ENCODE peak calls at places on chromosomes 7 and 10, in ten cellular contexts. V is nucleus accumbens; A is cardiac septum; Q is activated CD4-positive, alpha-beta T cell treated with anti-CD3 and anti-CD28 coated beads for 48 hours; Z is GM12891; N is coronary artery; F is KBM-7; X is left ventricle myocardium superior; R is A172; W is GM12865. P is an unnamed sample.
A peak's percentile ranks its signal among the peaks of the same experiment; 100 is the strongest.

GRCh38 chr7:93365341-93365740 is 133.2 kb downstream of the VPS50 start:
- DNase-seq in V (no peak), A (no peak), Q (no peak), Z (no peak), N (no peak), F (no peak), X (no peak), R (no peak), W (no peak), P (no peak)

GRCh38 chr7:1669954-1670893 is at the start of gene ELFN1:
- DNase-seq in V (no peak), A (peak; percentile 75), Q (no peak), Z (no peak), N (peak; percentile 38), F (no peak), X (peak; percentile 65), R (no peak), W (no peak), P (no peak)

GRCh38 chr7:46775020-46775419 is 806.9 kb downstream of the TNS3 start:
- DNase-seq in V (no peak), A (no peak), Q (no peak), Z (no peak), N (no peak), F (no peak), X (no peak), R (no peak), W (no peak), P (no peak)

GRCh38 chr7:101870361-101871062 is 53.1 kb downstream of the CUX1 start:
- DNase-seq in V (no peak), A (no peak), Q (no peak), Z (no peak), N (no peak), F (no peak), X (no peak), R (no peak), W (no peak), P (no peak)

GRCh38 chr7:130939285-130940095 is 205.5 kb upstream of the KLF14 start:
- DNase-seq in V (no peak), A (no peak), Q (no peak), Z (no peak), N (no peak), F (no peak), X (no peak), R (peak; percentile 37), W (no peak), P (no peak)

GRCh38 chr7:114922652-114923402 is 933 bp downstream of the MDFIC start:
- DNase-seq in V (no peak), A (peak; percentile 78), Q (peak; percentile 62), Z (peak; percentile 19), N (no peak), F (peak; percentile 84), X (peak; percentile 60), R (peak; percentile 21), W (peak; percentile 80), P (peak; percentile 90)

GRCh38 chr10:23779287-23779686 is 340.4 kb downstream of the OTUD1 start:
- DNase-seq in V (no peak), A (no peak), Q (no peak), Z (no peak), N (no peak), F (no peak), X (no peak), R (no peak), W (no peak), P (no peak)

GRCh38 chr7:155210386-155210785 is 87.3 kb upstream of the INSIG1 start:
- DNase-seq in V (no peak), A (no peak), Q (no peak), Z (no peak), N (no peak), F (no peak), X (no peak), R (no peak), W (no peak), P (no peak)

GRCh38 chr7:11613292-11613930 is 218.6 kb downstream of the THSD7A start:
- DNase-seq in V (no peak), A (no peak), Q (no peak), Z (no peak), N (no peak), F (no peak), X (no peak), R (no peak), W (peak; percentile 77), P (no peak)

GRCh38 chr7:108003591-108003935 is 602 bp upstream of the LAMB1 start:
- DNase-seq in V (no peak), A (no peak), Q (no peak), Z (no peak), N (no peak), F (no peak), X (no peak), R (no peak), W (no peak), P (no peak)

GRCh38 chr10:25725917-25726716 is 207.9 kb upstream of the MYO3A start:
- DNase-seq in V (no peak), A (no peak), Q (peak; percentile 21), Z (peak; percentile 20), N (no peak), F (peak; percentile 63), X (no peak), R (peak; percentile 55), W (peak; percentile 55), P (peak; percentile 13)

GRCh38 chr10:878333-878753 is 53.2 kb downstream of the LARP4B start:
- DNase-seq in V (no peak), A (no peak), Q (no peak), Z (no peak), N (no peak), F (no peak), X (no peak), R (no peak), W (no peak), P (no peak)

GRCh38 chr7:45590679-45591057 is 16.5 kb downstream of the ADCY1 start:
- DNase-seq in V (no peak), A (peak; percentile 43), Q (no peak), Z (no peak), N (peak; percentile 41), F (no peak), X (no peak), R (no peak), W (no peak), P (no peak)

GRCh38 chr10:79176949-79177602 is 108.3 kb downstream of the ZMIZ1 start:
- DNase-seq in V (no peak), A (no peak), Q (no peak), Z (no peak), N (no peak), F (peak; percentile 67), X (peak; percentile 65), R (no peak), W (no peak), P (no peak)

GRCh38 chr7:69002416-69002815 is 595.9 kb upstream of the AUTS2 start:
- DNase-seq in V (no peak), A (no peak), Q (no peak), Z (no peak), N (no peak), F (no peak), X (no peak), R (peak; percentile 94), W (no peak), P (no peak)

GRCh38 chr10:28906440-28906839 is 229.1 kb downstream of the BAMBI start:
- DNase-seq in V (no peak), A (no peak), Q (no peak), Z (no peak), N (no peak), F (no peak), X (no peak), R (no peak), W (no peak), P (no peak)

GRCh38 chr7:8719102-8719501 is 285.7 kb downstream of the NXPH1 start:
- DNase-seq in V (no peak), A (no peak), Q (no peak), Z (no peak), N (no peak), F (no peak), X (no peak), R (no peak), W (no peak), P (no peak)

GRCh38 chr10:63671317-63671937 is 150.2 kb downstream of the REEP3 start:
- DNase-seq in V (no peak), A (no peak), Q (no peak), Z (no peak), N (no peak), F (peak; percentile 4), X (no peak), R (no peak), W (no peak), P (no peak)

GRCh38 chr7:159310457-159311171 is 165.9 kb upstream of the VIPR2 start:
- DNase-seq in V (no peak), A (no peak), Q (no peak), Z (no peak), N (no peak), F (peak; percentile 49), X (no peak), R (no peak), W (no peak), P (no peak)

GRCh38 chr7:5702876-5703571 is 78.4 kb downstream of the RNF216 start:
- DNase-seq in V (peak; percentile 85), A (peak; percentile 85), Q (no peak), Z (no peak), N (no peak), F (no peak), X (peak; percentile 75), R (peak; percentile 77), W (no peak), P (no peak)

GRCh38 chr10:11358923-11359560 is 252.4 kb downstream of the USP6NL start:
- DNase-seq in V (no peak), A (peak; percentile 36), Q (no peak), Z (no peak), N (no peak), F (no peak), X (no peak), R (no peak), W (no peak), P (no peak)

GRCh38 chr7:71735961-71736556 is 604.1 kb downstream of the GALNT17 start:
- DNase-seq in V (peak; percentile 48), A (no peak), Q (peak; percentile 64), Z (peak; percentile 41), N (no peak), F (peak; percentile 62), X (peak; percentile 53), R (peak; percentile 59), W (peak; percentile 65), P (peak; percentile 34)

GRCh38 chr7:91266067-91266930 is 2.1 kb downstream of the FZD1 start:
- DNase-seq in V (no peak), A (no peak), Q (no peak), Z (no peak), N (no peak), F (no peak), X (peak; percentile 51), R (no peak), W (peak; percentile 10), P (no peak)

GRCh38 chr10:35334297-35334696 is 2.0 kb upstream of the CCNY start:
- DNase-seq in V (no peak), A (no peak), Q (no peak), Z (no peak), N (no peak), F (no peak), X (no peak), R (no peak), W (no peak), P (no peak)

GRCh38 chr7:6392712-6393666 is 54.8 kb downstream of the DAGLB start:
- DNase-seq in V (no peak), A (peak; percentile 84), Q (peak; percentile 77), Z (no peak), N (no peak), F (peak; percentile 61), X (peak; percentile 54), R (peak; percentile 93), W (peak; percentile 50), P (peak; percentile 39)